ENCODE peak calls at places on chromosomes 2 and 18, in ten cellular contexts. G is HepG2, I is PC-3, E is IMR-90, P is fibroblast of lung, Q is hepatocyte, Y is SK-N-SH, H is neural progenitor cell, K is OCI-LY7, O is GM23248. N is an unnamed sample.

GRCh38 chr2:82837588-82838304 is 1621.3 kb downstream of the SUCLG1 start:
- DNase-seq in O (peak; percentile 30), Y (no peak), H (no peak), P (peak; percentile 95), G (no peak), E (peak; percentile 70), Q (no peak), I (peak; percentile 86), K (no peak), N (no peak)

GRCh38 chr18:45014047-45014501 is 333.4 kb downstream of the SETBP1 start:
- DNase-seq in G (no peak), H (peak; percentile 32), Q (peak; percentile 26), P (peak; percentile 72), Y (peak; percentile 6), E (peak; percentile 82), I (peak; percentile 45), O (peak; percentile 89), K (no peak), N (peak; percentile 12)

GRCh38 chr2:169849710-169850109 is 22.5 kb downstream of the UBR3 start:
- DNase-seq in O (no peak), E (no peak), K (no peak), H (no peak), Y (no peak), G (no peak), Q (no peak), I (no peak), P (no peak), N (no peak)

GRCh38 chr2:75222527-75222926 is 23.2 kb upstream of the TACR1 start:
- DNase-seq in G (no peak), E (no peak), O (no peak), I (no peak), Y (no peak), H (no peak), Q (no peak), K (no peak), P (no peak), N (no peak)

GRCh38 chr2:224847961-224848850 is 132.0 kb upstream of the CCDC195 start:
- DNase-seq in O (peak; percentile 73), H (no peak), Y (peak; percentile 44), E (peak; percentile 75), P (peak; percentile 90), Q (peak; percentile 32), G (no peak), I (peak; percentile 76), K (no peak), N (no peak)

GRCh38 chr2:182941121-182941713 is 74.8 kb upstream of the FRZB start:
- DNase-seq in E (no peak), G (no peak), H (no peak), Y (peak; percentile 46), P (no peak), Q (no peak), I (no peak), K (no peak), O (no peak), N (no peak)

GRCh38 chr2:241207641-241208040 is 19.2 kb downstream of the ANO7 start:
- DNase-seq in Q (no peak), H (no peak), G (no peak), E (no peak), Y (no peak), O (no peak), I (no peak), P (no peak), K (no peak), N (no peak)

GRCh38 chr2:179139506-179139905 is 89.6 kb upstream of the CCDC141 start:
- DNase-seq in H (no peak), P (no peak), G (no peak), Y (no peak), E (peak; percentile 28), Q (no peak), O (peak; percentile 5), K (no peak), I (no peak), N (no peak)

GRCh38 chr2:11553661-11554429 is 20.0 kb downstream of the GREB1 start:
- DNase-seq in P (peak; percentile 31), H (peak; percentile 48), I (peak; percentile 86), O (no peak), Y (no peak), G (no peak), K (no peak), E (peak; percentile 4), Q (no peak), N (no peak)

GRCh38 chr2:238719641-238720040 is 128.2 kb upstream of the TWIST2 start:
- DNase-seq in K (no peak), I (no peak), H (no peak), P (no peak), O (no peak), E (no peak), Y (no peak), Q (no peak), G (no peak), N (no peak)

GRCh38 chr2:233964581-233964980 is 47.4 kb downstream of the TRPM8 start:
- DNase-seq in Y (no peak), I (no peak), P (no peak), Q (no peak), E (no peak), K (no peak), O (peak; percentile 4), G (no peak), H (no peak), N (no peak)

GRCh38 chr2:110099471-110100225 is 16.0 kb downstream of the MALL start:
- DNase-seq in G (no peak), O (no peak), P (no peak), E (no peak), H (no peak), I (no peak), K (no peak), Y (no peak), Q (no peak), N (no peak)

GRCh38 chr2:113028112-113028511 is 22.9 kb downstream of the IL36A start:
- DNase-seq in Y (no peak), I (no peak), E (no peak), K (no peak), O (no peak), G (no peak), P (no peak), Q (no peak), H (no peak), N (no peak)

GRCh38 chr2:221502270-221502973 is 69.7 kb downstream of the EPHA4 start:
- DNase-seq in Y (no peak), G (no peak), E (peak; percentile 69), P (peak; percentile 73), O (peak; percentile 83), I (peak; percentile 22), H (no peak), K (no peak), Q (no peak), N (no peak)

GRCh38 chr18:5339202-5339834 is 43.8 kb upstream of the ZBTB14 start:
- DNase-seq in Y (no peak), K (no peak), H (no peak), Q (peak; percentile 6), G (peak; percentile 87), P (no peak), O (no peak), E (no peak), I (no peak), N (no peak)
- H3K4me3 ChIP-seq in Y (no peak overlapping the region), K (no peak overlapping the region), H (no peak overlapping the region), Q (no peak overlapping the region), G (peak overlapping the region; percentile 38), P (no peak overlapping the region), O (no peak overlapping the region), E (no peak overlapping the region), I (no peak overlapping the region), N (no peak overlapping the region)

DNA sequence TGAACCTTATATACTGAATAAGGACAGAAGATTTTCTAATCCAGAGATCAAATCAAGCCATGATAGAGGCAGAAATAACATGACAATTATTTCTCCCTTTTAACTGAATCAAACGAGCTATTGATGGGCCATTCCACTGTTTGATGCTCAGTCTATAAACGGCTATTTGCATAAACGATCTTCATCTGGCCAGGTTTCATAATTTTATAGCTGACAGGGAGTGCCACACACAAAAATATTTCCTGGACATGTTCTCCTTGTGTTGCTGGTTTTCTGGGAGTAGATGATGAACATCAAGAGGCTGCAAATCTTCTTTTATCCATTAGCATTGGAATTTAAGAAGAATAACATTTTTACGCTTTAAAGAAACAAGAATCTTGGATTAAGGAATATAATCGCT is 63.1 kb downstream of the ACVR1C start:
- DNase-seq in Y (no peak), E (no peak), Q (no peak), K (no peak), P (no peak), I (no peak), H (no peak), O (no peak), G (no peak), N (no peak)
- H2AFZ ChIP-seq in Y (no peak overlapping the region), E (no peak overlapping the region), Q (no peak overlapping the region), K (no peak overlapping the region), P (no peak overlapping the region), I (no peak overlapping the region), H (no peak overlapping the region), O (no peak overlapping the region), G (no peak overlapping the region), N (no peak overlapping the region)

GRCh38 chr2:207813942-207814341 is 44.2 kb upstream of the FZD5 start:
- DNase-seq in K (no peak), P (no peak), H (peak; percentile 46), Q (no peak), Y (no peak), I (no peak), G (no peak), E (no peak), O (no peak), N (no peak)
- H3K4me3 ChIP-seq in K (no peak overlapping the region), P (no peak overlapping the region), H (peak overlapping the region; percentile 29), Q (no peak overlapping the region), Y (no peak overlapping the region), I (no peak overlapping the region), G (no peak overlapping the region), E (no peak overlapping the region), O (no peak overlapping the region), N (no peak overlapping the region)

GRCh38 chr2:15860051-15860663 is 80.2 kb upstream of the MYCN start:
- DNase-seq in P (no peak), Y (no peak), G (no peak), Q (no peak), I (no peak), K (no peak), E (no peak), H (no peak), O (no peak), N (no peak)

GRCh38 chr2:15852811-15853210 is 87.5 kb upstream of the MYCN start:
- DNase-seq in Y (no peak), Q (no peak), H (no peak), I (no peak), G (no peak), K (no peak), O (no peak), E (no peak), P (no peak), N (no peak)

GRCh38 chr2:15853903-15854302 is 86.4 kb upstream of the MYCN start:
- DNase-seq in O (no peak), I (no peak), Q (no peak), P (no peak), E (no peak), Y (no peak), H (no peak), K (no peak), G (no peak), N (no peak)

GRCh38 chr2:15855766-15856260 is 84.5 kb upstream of the MYCN start:
- DNase-seq in P (no peak), O (no peak), G (no peak), Y (no peak), I (no peak), E (no peak), K (no peak), H (no peak), Q (no peak), N (no peak)

DNA sequence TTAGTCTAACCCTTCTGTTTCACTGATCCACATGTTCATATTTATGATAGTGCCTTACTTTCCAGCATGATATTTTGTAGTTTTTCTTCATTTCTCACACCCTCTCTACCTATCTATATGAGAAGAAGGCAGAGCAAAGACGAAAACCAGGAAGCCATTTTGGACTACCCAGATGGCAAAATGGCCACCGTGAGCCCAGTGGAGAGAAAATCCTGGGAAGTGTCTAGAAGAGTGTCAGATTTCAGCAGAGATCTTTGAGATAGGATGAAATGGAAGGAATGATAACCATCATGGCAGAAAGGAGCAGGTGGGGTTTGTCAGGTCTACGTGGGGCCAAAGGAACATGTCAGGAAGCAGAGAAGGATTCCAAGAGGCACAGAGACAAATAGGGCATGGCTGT is 84.0 kb upstream of the MYCN start:
- DNase-seq in O (no peak), H (no peak), G (no peak), Y (no peak), P (no peak), Q (no peak), E (no peak), K (no peak), I (no peak), N (no peak)
- H2AFZ ChIP-seq in O (no peak overlapping the region), H (no peak overlapping the region), G (no peak overlapping the region), Y (no peak overlapping the region), P (no peak overlapping the region), Q (no peak overlapping the region), E (no peak overlapping the region), K (no peak overlapping the region), I (peak overlapping the region; percentile 42), N (no peak overlapping the region)